ENCODE peak calls at places on chromosomes 2 and 18, in six cellular contexts. One of them, this sample, is unnamed.

GRCh38 chr2:24855703-24856102 is 62.5 kb downstream of the CENPO start:
- DNase-seq in CD8-positive, alpha-beta memory T cell: no peak
- DNase-seq in BJ: peak
- DNase-seq in lower lobe of right lung: no peak
- DNase-seq in adipocyte: peak
- DNase-seq in neural progenitor cell: peak
- DNase-seq in this sample: no peak

GRCh38 chr2:50995610-50996009 is 36.3 kb downstream of the NRXN1 start:
- DNase-seq in lower lobe of right lung: no peak
- DNase-seq in CD8-positive, alpha-beta memory T cell: no peak
- DNase-seq in BJ: no peak
- DNase-seq in neural progenitor cell: no peak
- DNase-seq in adipocyte: peak
- DNase-seq in this sample: no peak

GRCh38 chr2:72034353-72035095 is 113.1 kb downstream of the CYP26B1 start:
- DNase-seq in adipocyte: no peak
- DNase-seq in lower lobe of right lung: no peak
- DNase-seq in CD8-positive, alpha-beta memory T cell: no peak
- DNase-seq in neural progenitor cell: no peak
- DNase-seq in BJ: no peak
- DNase-seq in this sample: no peak

GRCh38 chr18:35041752-35042379 is 653 bp downstream of the MAPRE2 start:
- DNase-seq in lower lobe of right lung: no peak
- DNase-seq in neural progenitor cell: peak
- DNase-seq in adipocyte: peak
- DNase-seq in CD8-positive, alpha-beta memory T cell: peak
- DNase-seq in BJ: no peak
- DNase-seq in this sample: no peak

GRCh38 chr18:54147439-54147838 is 77.0 kb downstream of the MBD2 start:
- DNase-seq in BJ: no peak
- DNase-seq in neural progenitor cell: no peak
- DNase-seq in CD8-positive, alpha-beta memory T cell: no peak
- DNase-seq in adipocyte: no peak
- DNase-seq in lower lobe of right lung: no peak
- DNase-seq in this sample: peak

GRCh38 chr18:79930020-79930642 is 21.3 kb downstream of the SLC66A2 start:
- DNase-seq in adipocyte: peak
- DNase-seq in neural progenitor cell: no peak
- DNase-seq in lower lobe of right lung: no peak
- DNase-seq in CD8-positive, alpha-beta memory T cell: no peak
- DNase-seq in BJ: no peak
- DNase-seq in this sample: no peak

GRCh38 chr2:83594261-83594660 is 864.8 kb downstream of the SUCLG1 start:
- DNase-seq in CD8-positive, alpha-beta memory T cell: no peak
- DNase-seq in adipocyte: peak
- DNase-seq in lower lobe of right lung: no peak
- DNase-seq in BJ: no peak
- DNase-seq in neural progenitor cell: no peak
- DNase-seq in this sample: no peak

GRCh38 chr18:48934400-48934707 is 16.4 kb downstream of the SMAD7 start:
- DNase-seq in adipocyte: no peak
- DNase-seq in CD8-positive, alpha-beta memory T cell: no peak
- DNase-seq in lower lobe of right lung: no peak
- DNase-seq in BJ: no peak
- DNase-seq in neural progenitor cell: no peak
- DNase-seq in this sample: no peak

GRCh38 chr2:105125428-105125827 is 87.6 kb downstream of the MRPS9 start:
- DNase-seq in CD8-positive, alpha-beta memory T cell: no peak
- DNase-seq in neural progenitor cell: peak
- DNase-seq in BJ: no peak
- DNase-seq in lower lobe of right lung: no peak
- DNase-seq in adipocyte: no peak
- DNase-seq in this sample: no peak

GRCh38 chr18:79828258-79828657 is 30.5 kb downstream of the KCNG2 start:
- DNase-seq in neural progenitor cell: no peak
- DNase-seq in lower lobe of right lung: no peak
- DNase-seq in CD8-positive, alpha-beta memory T cell: no peak
- DNase-seq in adipocyte: no peak
- DNase-seq in BJ: no peak
- DNase-seq in this sample: no peak

GRCh38 chr2:114450639-114451038 is 8.2 kb downstream of the DPP10 start:
- DNase-seq in adipocyte: no peak
- DNase-seq in lower lobe of right lung: no peak
- DNase-seq in BJ: no peak
- DNase-seq in neural progenitor cell: no peak
- DNase-seq in CD8-positive, alpha-beta memory T cell: no peak
- DNase-seq in this sample: no peak

GRCh38 chr2:178700922-178701342 is 106.3 kb downstream of the TTN start:
- DNase-seq in CD8-positive, alpha-beta memory T cell: no peak
- DNase-seq in adipocyte: peak
- DNase-seq in neural progenitor cell: peak
- DNase-seq in BJ: no peak
- DNase-seq in lower lobe of right lung: no peak
- DNase-seq in this sample: no peak

GRCh38 chr2:175871331-175871730 is 130.7 kb downstream of the LNPK start:
- DNase-seq in CD8-positive, alpha-beta memory T cell: no peak
- DNase-seq in BJ: peak
- DNase-seq in neural progenitor cell: no peak
- DNase-seq in adipocyte: peak
- DNase-seq in lower lobe of right lung: no peak
- DNase-seq in this sample: no peak

GRCh38 chr18:49561377-49562193 is at the start of gene LIPG:
- DNase-seq in BJ: no peak
- DNase-seq in adipocyte: peak
- DNase-seq in CD8-positive, alpha-beta memory T cell: peak
- DNase-seq in lower lobe of right lung: peak
- DNase-seq in neural progenitor cell: peak
- DNase-seq in this sample: no peak

GRCh38 chr2:15845294-15845693 is 95.1 kb upstream of the MYCN start:
- DNase-seq in lower lobe of right lung: no peak
- DNase-seq in adipocyte: no peak
- DNase-seq in BJ: no peak
- DNase-seq in neural progenitor cell: no peak
- DNase-seq in CD8-positive, alpha-beta memory T cell: no peak
- DNase-seq in this sample: no peak

GRCh38 chr18:75212626-75213110 is 2.1 kb downstream of the TSHZ1 start:
- DNase-seq in CD8-positive, alpha-beta memory T cell: no peak
- DNase-seq in adipocyte: no peak
- DNase-seq in lower lobe of right lung: no peak
- DNase-seq in neural progenitor cell: no peak
- DNase-seq in BJ: no peak
- DNase-seq in this sample: no peak

GRCh38 chr18:75213610-75214009 is 3.0 kb downstream of the TSHZ1 start:
- DNase-seq in CD8-positive, alpha-beta memory T cell: no peak
- DNase-seq in neural progenitor cell: no peak
- DNase-seq in lower lobe of right lung: no peak
- DNase-seq in BJ: peak
- DNase-seq in adipocyte: peak
- DNase-seq in this sample: no peak

GRCh38 chr18:75210274-75211001 is at the start of gene TSHZ1:
- DNase-seq in lower lobe of right lung: no peak
- DNase-seq in CD8-positive, alpha-beta memory T cell: peak
- DNase-seq in adipocyte: peak
- DNase-seq in BJ: peak
- DNase-seq in neural progenitor cell: peak
- DNase-seq in this sample: peak

GRCh38 chr18:75211002-75211621 is 515 bp downstream of the TSHZ1 start:
- DNase-seq in neural progenitor cell: peak
- DNase-seq in lower lobe of right lung: peak
- DNase-seq in BJ: no peak
- DNase-seq in adipocyte: peak
- DNase-seq in CD8-positive, alpha-beta memory T cell: no peak
- DNase-seq in this sample: peak

DNA sequence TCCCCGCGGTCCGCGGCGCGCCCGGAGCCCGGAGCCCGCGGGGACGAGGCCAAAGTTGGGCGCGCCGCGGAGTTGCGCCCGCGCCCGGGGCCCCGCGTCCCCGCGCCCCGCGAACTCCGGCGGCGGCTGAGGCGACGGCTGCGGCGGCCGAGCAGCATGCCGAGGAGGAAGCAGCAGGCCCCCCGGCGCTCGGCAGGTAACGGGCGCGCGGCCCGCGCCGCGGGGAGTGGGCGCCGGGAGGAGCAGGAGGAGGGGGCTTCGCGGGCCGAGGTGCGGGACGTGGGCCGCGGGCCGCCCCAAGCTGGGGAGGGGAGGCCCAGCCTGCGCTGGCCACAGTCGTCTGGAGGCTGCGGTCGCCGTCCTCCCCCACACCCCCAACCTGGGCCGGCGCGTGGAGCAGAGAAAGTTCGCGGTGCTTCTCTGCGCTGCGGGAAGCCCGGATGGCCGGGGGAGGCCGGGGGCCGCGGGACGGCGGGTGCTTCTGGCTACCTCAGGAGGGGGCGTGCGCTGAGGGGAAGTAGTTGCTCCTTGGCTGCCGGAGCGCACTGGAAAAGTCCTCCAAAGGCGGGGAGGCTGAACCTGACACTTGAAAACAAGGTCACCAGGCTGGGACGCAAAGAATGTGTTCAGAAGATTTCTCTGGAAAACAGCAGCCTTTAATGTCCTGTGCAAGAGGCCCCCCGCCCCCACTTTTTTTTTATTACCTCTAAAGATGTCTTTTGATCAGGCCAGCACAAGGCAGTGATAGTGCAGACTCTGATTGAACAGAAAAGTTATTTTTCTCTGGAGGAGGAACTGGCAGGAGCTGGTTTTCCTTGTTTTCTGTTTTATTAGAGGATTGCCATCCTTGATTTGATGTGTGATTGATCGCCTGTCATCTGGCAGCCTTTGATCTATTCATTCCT is 1.4 kb downstream of the TSHZ1 start:
- DNase-seq in neural progenitor cell: peak
- DNase-seq in CD8-positive, alpha-beta memory T cell: peak
- DNase-seq in BJ: no peak
- DNase-seq in lower lobe of right lung: peak
- DNase-seq in adipocyte: peak
- DNase-seq in this sample: peak
- H3K4me3 ChIP-seq in neural progenitor cell: peak
- H3K4me3 ChIP-seq in CD8-positive, alpha-beta memory T cell: peak
- H3K4me3 ChIP-seq in BJ: peak
- H3K4me3 ChIP-seq in lower lobe of right lung: peak
- H3K4me3 ChIP-seq in adipocyte: peak
- H3K4me3 ChIP-seq in this sample: peak

DNA sequence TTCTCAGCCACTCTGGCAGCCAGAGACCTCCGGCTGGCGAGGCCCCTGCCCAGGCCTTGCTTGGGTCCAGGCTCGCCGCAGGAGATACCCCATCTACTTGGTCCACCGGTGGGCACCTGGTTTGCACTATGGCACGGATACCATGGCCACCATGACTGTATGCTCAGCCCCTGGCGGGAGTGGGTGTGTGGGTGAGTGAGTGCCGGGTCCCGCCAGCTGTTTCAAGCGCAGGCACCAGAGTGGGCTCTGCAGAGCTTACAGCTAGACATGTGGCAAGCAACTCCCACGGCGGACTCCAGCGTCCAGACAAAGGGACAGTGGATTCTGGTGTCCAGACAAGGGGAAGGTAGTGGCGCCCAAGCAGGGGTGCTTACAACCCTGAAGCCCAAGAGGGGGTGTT is 1.4 kb downstream of the ATG4B start:
- DNase-seq in adipocyte: no peak
- DNase-seq in CD8-positive, alpha-beta memory T cell: no peak
- DNase-seq in lower lobe of right lung: no peak
- DNase-seq in BJ: no peak
- DNase-seq in neural progenitor cell: no peak
- DNase-seq in this sample: no peak
- H3K4me3 ChIP-seq in adipocyte: peak
- H3K4me3 ChIP-seq in CD8-positive, alpha-beta memory T cell: peak
- H3K4me3 ChIP-seq in lower lobe of right lung: peak
- H3K4me3 ChIP-seq in BJ: no peak
- H3K4me3 ChIP-seq in neural progenitor cell: peak
- H3K4me3 ChIP-seq in this sample: no peak

DNA sequence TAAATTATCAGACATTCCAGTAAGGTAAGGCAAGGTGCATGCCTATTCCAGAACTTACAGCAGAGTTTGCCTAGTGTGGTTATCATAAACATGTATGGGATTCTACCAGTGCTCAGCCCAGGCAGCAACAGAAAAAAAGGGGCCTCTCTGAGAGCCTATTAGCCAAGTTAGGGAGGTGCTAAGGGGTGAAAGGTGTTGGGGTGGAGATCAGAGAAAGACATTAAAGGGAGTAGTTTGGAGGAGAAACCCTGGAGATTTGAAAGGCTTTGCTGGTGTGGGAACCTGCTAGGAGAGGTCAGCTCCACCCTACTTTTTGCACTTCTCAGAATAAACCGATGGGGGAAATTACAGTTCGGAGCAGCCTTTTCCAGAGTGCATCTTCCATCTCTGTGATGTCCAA is 2.9 kb downstream of the ARPC2 start:
- DNase-seq in neural progenitor cell: no peak
- DNase-seq in lower lobe of right lung: no peak
- DNase-seq in BJ: no peak
- DNase-seq in CD8-positive, alpha-beta memory T cell: no peak
- DNase-seq in adipocyte: no peak
- DNase-seq in this sample: no peak
- H3K4me3 ChIP-seq in neural progenitor cell: no peak
- H3K4me3 ChIP-seq in lower lobe of right lung: peak
- H3K4me3 ChIP-seq in BJ: peak
- H3K4me3 ChIP-seq in CD8-positive, alpha-beta memory T cell: peak
- H3K4me3 ChIP-seq in adipocyte: peak
- H3K4me3 ChIP-seq in this sample: peak

GRCh38 chr2:23596316-23596885 is 211.4 kb downstream of the KLHL29 start:
- DNase-seq in BJ: peak
- DNase-seq in CD8-positive, alpha-beta memory T cell: no peak
- DNase-seq in neural progenitor cell: no peak
- DNase-seq in adipocyte: no peak
- DNase-seq in lower lobe of right lung: no peak
- DNase-seq in this sample: no peak

GRCh38 chr2:23597687-23598086 is 212.7 kb downstream of the KLHL29 start:
- DNase-seq in neural progenitor cell: no peak
- DNase-seq in adipocyte: no peak
- DNase-seq in BJ: no peak
- DNase-seq in lower lobe of right lung: peak
- DNase-seq in CD8-positive, alpha-beta memory T cell: no peak
- DNase-seq in this sample: no peak

GRCh38 chr2:23595021-23595420 is 210.0 kb downstream of the KLHL29 start:
- DNase-seq in neural progenitor cell: no peak
- DNase-seq in adipocyte: no peak
- DNase-seq in BJ: no peak
- DNase-seq in CD8-positive, alpha-beta memory T cell: no peak
- DNase-seq in lower lobe of right lung: no peak
- DNase-seq in this sample: no peak

GRCh38 chr2:23594079-23594494 is 209.1 kb downstream of the KLHL29 start:
- DNase-seq in BJ: no peak
- DNase-seq in lower lobe of right lung: peak
- DNase-seq in neural progenitor cell: no peak
- DNase-seq in adipocyte: peak
- DNase-seq in CD8-positive, alpha-beta memory T cell: no peak
- DNase-seq in this sample: no peak

DNA sequence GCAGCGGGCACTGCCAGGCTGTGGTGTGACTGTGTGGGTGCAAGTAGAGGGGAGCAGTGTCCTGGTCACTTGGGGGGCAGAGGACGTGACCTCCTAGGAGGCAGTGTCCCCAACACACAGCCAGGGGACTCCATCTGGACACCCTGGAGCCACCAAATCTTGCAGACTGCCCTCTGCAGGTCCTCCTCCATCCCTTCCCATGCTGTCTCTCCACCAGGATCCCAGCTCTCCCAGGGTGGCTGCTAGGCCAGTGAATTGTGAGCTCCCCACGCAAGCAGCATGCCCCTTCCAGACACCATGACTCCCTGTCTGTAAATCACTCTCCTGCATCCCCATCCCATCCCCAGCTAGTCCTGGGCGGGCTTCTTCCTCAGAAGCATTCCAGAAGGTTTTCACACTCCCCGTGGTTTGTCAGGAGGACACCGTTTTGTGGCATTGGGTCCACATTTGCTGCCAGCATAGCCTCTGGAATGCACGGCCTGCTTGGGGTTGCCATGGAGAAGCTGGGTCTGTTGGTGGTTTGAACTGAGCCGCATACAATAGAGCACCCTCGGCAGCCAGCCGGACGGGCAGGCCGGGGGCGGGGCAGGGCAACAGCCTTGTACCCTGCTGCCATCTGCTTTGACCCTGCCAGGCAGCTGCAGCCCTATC is 210.7 kb downstream of the KLHL29 start:
- DNase-seq in lower lobe of right lung: peak
- DNase-seq in adipocyte: peak
- DNase-seq in BJ: peak
- DNase-seq in CD8-positive, alpha-beta memory T cell: no peak
- DNase-seq in neural progenitor cell: peak
- DNase-seq in this sample: no peak
- H3K4me3 ChIP-seq in lower lobe of right lung: no peak
- H3K4me3 ChIP-seq in adipocyte: no peak
- H3K4me3 ChIP-seq in BJ: no peak
- H3K4me3 ChIP-seq in CD8-positive, alpha-beta memory T cell: no peak
- H3K4me3 ChIP-seq in neural progenitor cell: no peak
- H3K4me3 ChIP-seq in this sample: no peak